ENCODE peak calls at places on chromosomes 4 and X, in four cellular contexts. One of them, this sample, is unnamed.

GRCh38 chr4:10461091-10461849 is 4.0 kb upstream of the ZNF518B start:
- DNase-seq in fibroblast of pulmonary artery: peak; percentile 76
- DNase-seq in right lobe of liver: peak; percentile 57
- DNase-seq in astrocyte of the spinal cord: peak; percentile 54
- DNase-seq in this sample: peak; percentile 14

GRCh38 chr4:136992032-136992431 is 540.3 kb downstream of the PCDH18 start:
- DNase-seq in fibroblast of pulmonary artery: no peak
- DNase-seq in right lobe of liver: no peak
- DNase-seq in astrocyte of the spinal cord: no peak
- DNase-seq in this sample: no peak

GRCh38 chr4:80989921-80990544 is 40.5 kb upstream of the BMP3 start:
- DNase-seq in fibroblast of pulmonary artery: peak; percentile 80
- DNase-seq in right lobe of liver: no peak
- DNase-seq in astrocyte of the spinal cord: peak; percentile 73
- DNase-seq in this sample: peak; percentile 23

GRCh38 chrX:68490644-68491043 is 8.2 kb upstream of the YIPF6 start:
- DNase-seq in fibroblast of pulmonary artery: peak; percentile 39
- DNase-seq in right lobe of liver: no peak
- DNase-seq in astrocyte of the spinal cord: peak; percentile 17
- DNase-seq in this sample: no peak

GRCh38 chr4:14893713-14894112 is 108.6 kb upstream of the CPEB2 start:
- DNase-seq in fibroblast of pulmonary artery: no peak
- DNase-seq in right lobe of liver: no peak
- DNase-seq in astrocyte of the spinal cord: no peak
- DNase-seq in this sample: no peak

GRCh38 chr4:120008075-120008474 is 58.6 kb downstream of the MAD2L1 start:
- DNase-seq in fibroblast of pulmonary artery: no peak
- DNase-seq in right lobe of liver: no peak
- DNase-seq in astrocyte of the spinal cord: no peak
- DNase-seq in this sample: no peak

GRCh38 chrX:66994729-66995128 is 355.9 kb upstream of the EDA2R start:
- DNase-seq in fibroblast of pulmonary artery: no peak
- DNase-seq in right lobe of liver: no peak
- DNase-seq in astrocyte of the spinal cord: no peak
- DNase-seq in this sample: no peak

GRCh38 chr4:48862661-48863060 is 31.8 kb downstream of the OCIAD1 start:
- DNase-seq in fibroblast of pulmonary artery: no peak
- DNase-seq in right lobe of liver: no peak
- DNase-seq in astrocyte of the spinal cord: no peak
- DNase-seq in this sample: no peak

GRCh38 chr4:4762909-4763814 is 96.3 kb upstream of the MSX1 start:
- DNase-seq in fibroblast of pulmonary artery: peak; percentile 59
- DNase-seq in right lobe of liver: no peak
- DNase-seq in astrocyte of the spinal cord: peak; percentile 86
- DNase-seq in this sample: peak; percentile 5

GRCh38 chr4:1367230-1367935 is 20.4 kb downstream of the UVSSA start:
- DNase-seq in fibroblast of pulmonary artery: no peak
- DNase-seq in right lobe of liver: no peak
- DNase-seq in astrocyte of the spinal cord: no peak
- DNase-seq in this sample: no peak

GRCh38 chr4:153523941-153524386 is 57.8 kb downstream of the TMEM131L start:
- DNase-seq in fibroblast of pulmonary artery: peak; percentile 51
- DNase-seq in right lobe of liver: no peak
- DNase-seq in astrocyte of the spinal cord: no peak
- DNase-seq in this sample: no peak

GRCh38 chr4:150886597-150886996 is 128.5 kb downstream of the LRBA start:
- DNase-seq in fibroblast of pulmonary artery: peak; percentile 15
- DNase-seq in right lobe of liver: no peak
- DNase-seq in astrocyte of the spinal cord: no peak
- DNase-seq in this sample: no peak

GRCh38 chrX:19990225-19990518 is 689 bp downstream of the BCLAF3 start:
- DNase-seq in fibroblast of pulmonary artery: no peak
- DNase-seq in right lobe of liver: no peak
- DNase-seq in astrocyte of the spinal cord: no peak
- DNase-seq in this sample: no peak

GRCh38 chr4:181998588-181998987 is 244.6 kb upstream of the TENM3 start:
- DNase-seq in fibroblast of pulmonary artery: no peak
- DNase-seq in right lobe of liver: no peak
- DNase-seq in astrocyte of the spinal cord: no peak
- DNase-seq in this sample: no peak

GRCh38 chrX:50769389-50770063 is 44.5 kb downstream of the SHROOM4 start:
- DNase-seq in fibroblast of pulmonary artery: no peak
- DNase-seq in right lobe of liver: no peak
- DNase-seq in astrocyte of the spinal cord: no peak
- DNase-seq in this sample: no peak

GRCh38 chrX:13605611-13606010 is 36.2 kb downstream of the EGFL6 start:
- DNase-seq in fibroblast of pulmonary artery: no peak
- DNase-seq in right lobe of liver: no peak
- DNase-seq in astrocyte of the spinal cord: no peak
- DNase-seq in this sample: no peak

GRCh38 chr4:124121511-124121934 is 591.0 kb downstream of the ANKRD50 start:
- DNase-seq in fibroblast of pulmonary artery: peak; percentile 90
- DNase-seq in right lobe of liver: no peak
- DNase-seq in astrocyte of the spinal cord: peak; percentile 88
- DNase-seq in this sample: peak; percentile 93

GRCh38 chrX:17710836-17711235 is 26.5 kb upstream of the SCML1 start:
- DNase-seq in fibroblast of pulmonary artery: no peak
- DNase-seq in right lobe of liver: no peak
- DNase-seq in astrocyte of the spinal cord: no peak
- DNase-seq in this sample: no peak

GRCh38 chr4:43330288-43330687 is 437.8 kb downstream of the GRXCR1 start:
- DNase-seq in fibroblast of pulmonary artery: peak; percentile 68
- DNase-seq in right lobe of liver: no peak
- DNase-seq in astrocyte of the spinal cord: peak; percentile 40
- DNase-seq in this sample: peak; percentile 79

GRCh38 chr4:128606173-128606572 is 203.3 kb upstream of the JADE1 start:
- DNase-seq in fibroblast of pulmonary artery: peak; percentile 33
- DNase-seq in right lobe of liver: no peak
- DNase-seq in astrocyte of the spinal cord: peak; percentile 46
- DNase-seq in this sample: peak; percentile 63

DNA sequence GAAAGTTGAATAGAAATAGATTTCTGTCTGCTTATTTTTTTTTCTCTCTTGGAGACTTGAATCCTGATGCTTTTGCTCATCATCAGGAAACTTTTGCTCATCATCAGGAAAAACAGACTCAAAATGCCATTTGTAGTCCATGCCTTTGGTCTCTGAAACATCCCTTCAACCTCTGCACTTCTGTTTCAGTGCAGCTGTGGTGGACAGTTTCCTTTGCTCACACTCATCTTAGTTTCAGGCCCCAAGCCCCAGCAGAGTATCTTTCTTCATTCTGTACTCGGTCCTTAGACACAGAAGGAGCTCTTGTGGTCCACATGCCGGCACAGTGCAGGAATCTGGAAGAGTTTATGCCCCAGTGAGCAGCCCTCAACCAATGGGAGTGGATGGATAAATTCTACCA is 337.9 kb downstream of the PPP3CA start:
- DNase-seq in fibroblast of pulmonary artery: no peak
- DNase-seq in right lobe of liver: no peak
- DNase-seq in astrocyte of the spinal cord: no peak
- DNase-seq in this sample: no peak
- H3K4me3 ChIP-seq in fibroblast of pulmonary artery: no peak overlapping the region
- H3K4me3 ChIP-seq in right lobe of liver: no peak overlapping the region
- H3K4me3 ChIP-seq in astrocyte of the spinal cord: no peak overlapping the region
- H3K4me3 ChIP-seq in this sample: no peak overlapping the region

GRCh38 chr4:117284736-117285135 is 199.4 kb upstream of the TRAM1L1 start:
- DNase-seq in fibroblast of pulmonary artery: no peak
- DNase-seq in right lobe of liver: no peak
- DNase-seq in astrocyte of the spinal cord: no peak
- DNase-seq in this sample: no peak
- H3K4me3 ChIP-seq in fibroblast of pulmonary artery: no peak overlapping the region
- H3K4me3 ChIP-seq in right lobe of liver: no peak overlapping the region
- H3K4me3 ChIP-seq in astrocyte of the spinal cord: no peak overlapping the region
- H3K4me3 ChIP-seq in this sample: no peak overlapping the region

DNA sequence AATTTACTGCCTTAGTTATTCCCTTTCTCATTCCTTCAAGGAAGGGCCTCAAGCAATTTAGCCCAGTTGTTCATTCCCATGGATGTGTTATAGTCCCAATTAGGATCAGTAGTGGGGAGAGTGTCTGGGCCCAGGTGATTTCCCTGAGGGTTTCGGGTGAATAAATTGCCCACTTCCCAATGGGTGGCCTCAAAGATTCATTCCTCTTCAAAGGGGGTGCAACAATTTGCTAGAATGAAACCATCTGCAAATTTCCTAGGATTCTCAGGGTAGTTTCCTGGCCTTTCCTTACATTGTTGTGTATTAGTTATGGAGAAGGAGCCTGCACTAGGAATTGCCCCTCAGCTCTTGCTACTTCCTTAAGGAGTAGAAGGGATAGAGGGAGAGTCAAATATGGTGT is 6.3 kb upstream of the AREG start:
- DNase-seq in fibroblast of pulmonary artery: no peak
- DNase-seq in right lobe of liver: no peak
- DNase-seq in astrocyte of the spinal cord: no peak
- DNase-seq in this sample: no peak
- H3K4me3 ChIP-seq in fibroblast of pulmonary artery: no peak overlapping the region
- H3K4me3 ChIP-seq in right lobe of liver: no peak overlapping the region
- H3K4me3 ChIP-seq in astrocyte of the spinal cord: no peak overlapping the region
- H3K4me3 ChIP-seq in this sample: no peak overlapping the region

GRCh38 chr4:139647952-139648351 is 17.7 kb upstream of the MGST2 start:
- DNase-seq in fibroblast of pulmonary artery: no peak
- DNase-seq in right lobe of liver: no peak
- DNase-seq in astrocyte of the spinal cord: no peak
- DNase-seq in this sample: no peak

GRCh38 chr4:139655116-139655515 is 10.5 kb upstream of the MGST2 start:
- DNase-seq in fibroblast of pulmonary artery: peak; percentile 82
- DNase-seq in right lobe of liver: no peak
- DNase-seq in astrocyte of the spinal cord: peak; percentile 40
- DNase-seq in this sample: no peak

GRCh38 chr4:139647184-139647583 is 18.4 kb upstream of the MGST2 start:
- DNase-seq in fibroblast of pulmonary artery: no peak
- DNase-seq in right lobe of liver: no peak
- DNase-seq in astrocyte of the spinal cord: no peak
- DNase-seq in this sample: no peak

GRCh38 chr4:139654516-139654915 is 11.1 kb upstream of the MGST2 start:
- DNase-seq in fibroblast of pulmonary artery: no peak
- DNase-seq in right lobe of liver: no peak
- DNase-seq in astrocyte of the spinal cord: no peak
- DNase-seq in this sample: no peak

GRCh38 chr4:139651282-139652194 is 14.1 kb upstream of the MGST2 start:
- DNase-seq in fibroblast of pulmonary artery: peak; percentile 93
- DNase-seq in right lobe of liver: peak; percentile 75
- DNase-seq in astrocyte of the spinal cord: peak; percentile 80
- DNase-seq in this sample: no peak
- H3K4me3 ChIP-seq in fibroblast of pulmonary artery: no peak overlapping the region
- H3K4me3 ChIP-seq in right lobe of liver: no peak overlapping the region
- H3K4me3 ChIP-seq in astrocyte of the spinal cord: no peak overlapping the region
- H3K4me3 ChIP-seq in this sample: no peak overlapping the region

DNA sequence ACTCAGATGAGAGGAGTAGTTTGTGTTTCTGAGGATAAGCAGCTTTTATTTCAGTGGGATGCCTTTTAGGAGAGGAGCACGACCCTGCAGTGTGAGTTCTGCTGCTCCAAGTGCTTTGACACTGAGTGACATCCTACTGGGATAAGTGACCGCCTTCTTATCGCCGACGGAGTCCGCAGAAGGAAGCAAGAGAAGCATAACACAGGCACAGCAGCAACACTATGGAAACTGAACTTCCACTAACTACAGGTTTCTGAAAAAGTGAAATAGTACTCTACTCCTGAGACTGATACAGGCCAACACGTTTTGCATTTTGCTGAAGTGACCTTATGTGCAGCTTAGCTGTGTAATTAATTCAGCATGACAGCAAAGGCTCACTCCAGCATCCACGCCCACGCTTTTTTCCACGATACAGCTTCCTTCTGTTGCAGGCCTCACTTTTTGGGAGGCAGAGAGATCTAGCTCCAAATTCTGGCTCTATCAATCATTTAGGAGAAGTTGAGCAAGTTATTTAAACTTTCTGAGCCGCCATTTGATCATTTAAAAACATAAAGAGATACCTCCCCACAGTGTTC is 160.4 kb downstream of the AFAP1 start:
- DNase-seq in fibroblast of pulmonary artery: no peak
- DNase-seq in right lobe of liver: no peak
- DNase-seq in astrocyte of the spinal cord: no peak
- DNase-seq in this sample: no peak
- H3K4me3 ChIP-seq in fibroblast of pulmonary artery: no peak overlapping the region
- H3K4me3 ChIP-seq in right lobe of liver: no peak overlapping the region
- H3K4me3 ChIP-seq in astrocyte of the spinal cord: no peak overlapping the region
- H3K4me3 ChIP-seq in this sample: no peak overlapping the region

GRCh38 chr4:35325908-35326453 is 918.3 kb downstream of the ARAP2 start:
- DNase-seq in fibroblast of pulmonary artery: no peak
- DNase-seq in right lobe of liver: no peak
- DNase-seq in astrocyte of the spinal cord: no peak
- DNase-seq in this sample: no peak
- H3K4me3 ChIP-seq in fibroblast of pulmonary artery: no peak overlapping the region
- H3K4me3 ChIP-seq in right lobe of liver: no peak overlapping the region
- H3K4me3 ChIP-seq in astrocyte of the spinal cord: no peak overlapping the region
- H3K4me3 ChIP-seq in this sample: no peak overlapping the region